ENCODE peak calls at places on chromosome 12, in nine cellular contexts. L is epithelial cell of prostate; C is caudate nucleus; J is mammary epithelial cell; P is CD4-positive, CD25-positive, alpha-beta regulatory T cell; H is tibial artery; O is OCI-LY7; X is fibroblast of lung; S is Panc1. V is an unnamed sample.

GRCh38 chr12:132561784-132562156 is 48.6 kb downstream of the LRCOL1 start:
- DNase-seq in L (no peak), C (peak), J (peak), P (no peak), H (no peak), O (peak), X (no peak), S (no peak), V (peak)

GRCh38 chr12:46798648-46799047 is 27.1 kb downstream of the SLC38A4 start:
- DNase-seq in L (no peak), C (no peak), J (no peak), P (no peak), H (no peak), O (no peak), X (no peak), S (no peak), V (no peak)

GRCh38 chr12:51840966-51841365 is 7.6 kb downstream of the FIGNL2 start:
- DNase-seq in L (no peak), C (no peak), J (no peak), P (no peak), H (no peak), O (no peak), X (no peak), S (no peak), V (no peak)

GRCh38 chr12:119075222-119075787 is 94.0 kb downstream of the SRRM4 start:
- DNase-seq in L (no peak), C (no peak), J (no peak), P (no peak), H (no peak), O (no peak), X (no peak), S (no peak), V (no peak)

GRCh38 chr12:33718631-33719030 is 279.0 kb upstream of the SYT10 start:
- DNase-seq in L (no peak), C (no peak), J (no peak), P (no peak), H (no peak), O (no peak), X (no peak), S (no peak), V (no peak)

GRCh38 chr12:125057708-125058107 is 7.5 kb upstream of the AACS start:
- DNase-seq in L (no peak), C (no peak), J (no peak), P (no peak), H (no peak), O (no peak), X (no peak), S (no peak), V (no peak)

GRCh38 chr12:6700646-6701051 is at the start of gene PIANP:
- DNase-seq in L (no peak), C (peak), J (no peak), P (peak), H (no peak), O (peak), X (no peak), S (no peak), V (no peak)

GRCh38 chr12:1519642-1520041 is 74.7 kb downstream of the FBXL14 start:
- DNase-seq in L (no peak), C (no peak), J (no peak), P (no peak), H (no peak), O (no peak), X (no peak), S (no peak), V (no peak)

GRCh38 chr12:80216890-80217559 is 117.7 kb downstream of the OTOGL start:
- DNase-seq in L (no peak), C (no peak), J (no peak), P (no peak), H (no peak), O (no peak), X (no peak), S (no peak), V (no peak)

GRCh38 chr12:1083888-1084262 is 92.9 kb downstream of the ERC1 start:
- DNase-seq in L (no peak), C (peak), J (no peak), P (no peak), H (peak), O (no peak), X (peak), S (no peak), V (peak)

GRCh38 chr12:53324779-53325538 is 3.5 kb upstream of the AAAS start:
- DNase-seq in L (no peak), C (peak), J (peak), P (peak), H (peak), O (peak), X (peak), S (peak), V (peak)

GRCh38 chr12:50580436-50580835 is 75.7 kb downstream of the DIP2B start:
- DNase-seq in L (no peak), C (no peak), J (no peak), P (no peak), H (no peak), O (no peak), X (no peak), S (no peak), V (no peak)
- H3K27ac ChIP-seq in L (peak), C (no peak), J (no peak), P (no peak), H (no peak), O (no peak), X (no peak), S (no peak), V (peak)

GRCh38 chr12:109466305-109466704 is 10.8 kb downstream of the KCTD10 start:
- DNase-seq in L (no peak), C (no peak), J (no peak), P (no peak), H (no peak), O (no peak), X (no peak), S (no peak), V (no peak)
- H3K27ac ChIP-seq in L (no peak), C (no peak), J (no peak), P (no peak), H (peak), O (no peak), X (peak), S (no peak), V (no peak)

DNA sequence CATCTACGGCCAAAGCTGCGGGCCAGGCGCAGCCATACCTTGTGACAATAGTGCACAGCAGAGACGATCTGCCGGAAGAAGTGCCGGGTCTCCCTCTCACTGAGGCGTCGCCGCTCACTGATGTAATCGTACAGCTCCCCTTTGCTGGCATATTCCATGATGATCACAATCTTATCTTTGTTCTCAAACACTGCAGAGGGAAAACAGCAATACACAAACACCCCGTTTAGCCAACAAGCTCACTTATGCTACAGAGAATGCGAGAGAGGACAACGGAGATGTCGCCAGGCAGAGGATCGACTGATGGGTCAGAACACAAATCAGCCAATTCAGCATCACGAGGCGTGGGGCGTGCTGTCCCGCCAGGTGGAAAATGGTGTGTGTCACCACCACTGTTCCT is 52.1 kb downstream of the NUAK1 start:
- DNase-seq in L (no peak), C (no peak), J (no peak), P (no peak), H (no peak), O (no peak), X (no peak), S (no peak), V (no peak)
- H3K27ac ChIP-seq in L (no peak), C (peak), J (no peak), P (no peak), H (peak), O (no peak), X (no peak), S (peak), V (no peak)

DNA sequence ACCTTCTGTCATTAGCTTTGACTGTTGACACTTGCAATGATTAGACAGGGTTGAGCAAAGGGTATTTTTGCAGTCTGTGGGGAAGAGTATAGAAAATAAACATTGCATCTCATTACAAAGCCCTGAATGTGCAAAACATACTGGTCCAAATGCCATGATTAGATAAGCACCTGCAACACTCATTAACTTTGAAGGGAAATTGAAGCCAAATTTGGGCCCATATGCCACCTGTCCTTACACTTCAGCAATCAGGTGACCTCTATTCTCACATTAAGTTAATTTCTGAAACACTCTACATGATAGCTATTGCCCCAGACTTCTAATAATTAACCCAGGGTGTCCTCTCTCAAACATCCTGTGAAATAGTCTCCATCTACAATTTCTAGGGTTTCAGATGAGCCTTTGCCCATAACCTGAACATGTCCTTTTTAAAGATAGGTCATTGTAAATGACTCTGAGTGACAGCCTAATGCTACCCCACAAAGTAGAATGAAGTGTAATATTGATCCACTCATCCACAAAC is 155.9 kb upstream of the PLEKHG7 start:
- DNase-seq in L (no peak), C (no peak), J (no peak), P (no peak), H (no peak), O (peak), X (no peak), S (no peak), V (no peak)
- H3K27ac ChIP-seq in L (no peak), C (no peak), J (no peak), P (no peak), H (no peak), O (peak), X (no peak), S (no peak), V (no peak)

GRCh38 chr12:116691205-116691604 is 46.7 kb downstream of the SPRING1 start:
- DNase-seq in L (no peak), C (no peak), J (no peak), P (no peak), H (no peak), O (no peak), X (no peak), S (no peak), V (no peak)
- H3K27ac ChIP-seq in L (no peak), C (no peak), J (no peak), P (no peak), H (no peak), O (no peak), X (no peak), S (no peak), V (no peak)

V was measured in PC-3.